ENCODE peak calls at places on chromosomes 4 and X, in seven cellular contexts. W, Z, M, H, Y, J and V are unnamed samples.
A peak's percentile ranks its signal among the peaks of the same experiment; 100 is the strongest.

GRCh38 chr4:36255575-36255974 is 11.3 kb upstream of the ARAP2 start:
- DNase-seq in W (no peak), Y (no peak), H (no peak), Z (no peak), M (no peak), J (no peak), V (no peak)

GRCh38 chr4:2301221-2301642 is 39.3 kb upstream of the MXD4 start:
- DNase-seq in W (no peak), M (no peak), Y (no peak), J (no peak), Z (no peak), H (no peak), V (no peak)

GRCh38 chr4:24262084-24262483 is 322.3 kb downstream of the DHX15 start:
- DNase-seq in Y (no peak), Z (no peak), H (no peak), M (no peak), W (no peak), J (no peak), V (no peak)

GRCh38 chr4:109419679-109420078 is 13.9 kb upstream of the SEC24B start:
- DNase-seq in Z (no peak), W (no peak), Y (no peak), M (peak; percentile 84), H (no peak), J (no peak), V (no peak)

GRCh38 chr4:7939377-7940108 is at the start of gene AFAP1:
- DNase-seq in M (peak; percentile 73), W (peak; percentile 71), H (peak; percentile 75), J (peak; percentile 74), Y (peak; percentile 69), Z (peak; percentile 89), V (peak; percentile 96)

GRCh38 chrX:115324194-115324593 is 34.7 kb downstream of the LUZP4 start:
- DNase-seq in Y (no peak), M (peak; percentile 40), W (peak; percentile 1), J (peak; percentile 64), Z (peak; percentile 37), H (peak; percentile 4), V (no peak)

GRCh38 chr4:18022572-18023039 is 1.1 kb upstream of the LCORL start:
- DNase-seq in Y (no peak), W (no peak), M (peak; percentile 9), J (no peak), Z (no peak), H (no peak), V (no peak)

GRCh38 chrX:104864296-104864695 is 298.3 kb downstream of the IL1RAPL2 start:
- DNase-seq in M (no peak), Y (no peak), J (peak; percentile 42), Z (no peak), W (no peak), H (no peak), V (no peak)

GRCh38 chrX:46965125-46965758 is 53.0 kb downstream of the JADE3 start:
- DNase-seq in J (no peak), M (peak; percentile 69), H (no peak), W (peak; percentile 34), Z (peak; percentile 62), Y (no peak), V (no peak)

GRCh38 chrX:137431693-137432488 is 134.0 kb upstream of the ZIC3 start:
- DNase-seq in J (no peak), H (no peak), Y (no peak), Z (no peak), M (no peak), W (no peak), V (no peak)

GRCh38 chrX:134537179-134537945 is 77.4 kb downstream of the HPRT1 start:
- DNase-seq in H (no peak), Z (peak; percentile 94), W (peak; percentile 90), Y (peak; percentile 76), M (peak; percentile 77), J (no peak), V (no peak)

GRCh38 chr4:45647823-45648222 is 476.0 kb downstream of the GABRG1 start:
- DNase-seq in M (no peak), J (no peak), H (no peak), W (no peak), Z (no peak), Y (no peak), V (no peak)

GRCh38 chrX:40154853-40155616 is 57.3 kb upstream of the BCOR start:
- DNase-seq in M (peak; percentile 80), Y (peak; percentile 25), H (no peak), Z (peak; percentile 69), W (no peak), J (no peak), V (peak; percentile 77)

GRCh38 chr4:38302910-38303309 is 342.7 kb downstream of the PTTG2 start:
- DNase-seq in M (no peak), J (no peak), H (no peak), Z (no peak), W (no peak), Y (no peak), V (no peak)

GRCh38 chr4:142406051-142406549 is 440.0 kb downstream of the INPP4B start:
- DNase-seq in H (no peak), J (no peak), Z (peak; percentile 53), Y (peak; percentile 57), W (peak; percentile 78), M (peak; percentile 45), V (no peak)